ENCODE peak calls at places on chromosomes 2 and 18, in five cellular contexts. R is posterior cingulate gyrus; I is glutamatergic neuron; B is hepatic stellate cell; A is CD8-positive, alpha-beta memory T cell. X is an unnamed sample.

GRCh38 chr2:42118759-42119569 is 50.2 kb upstream of the EML4 start:
- DNase-seq in R (no peak), I (no peak), B (no peak), A (no peak), X (no peak)

GRCh38 chr2:61470122-61470951 is 550 bp downstream of the USP34 start:
- DNase-seq in R (peak), I (peak), B (peak), A (peak), X (peak)

GRCh38 chr2:46818141-46818552 is 97.5 kb downstream of the MCFD2 start:
- DNase-seq in R (peak), I (no peak), B (no peak), A (no peak), X (no peak)

GRCh38 chr18:58525517-58525916 is 103.4 kb downstream of the ALPK2 start:
- DNase-seq in R (no peak), I (no peak), B (no peak), A (no peak), X (no peak)

GRCh38 chr2:7015007-7015950 is 98.1 kb downstream of the RNF144A start:
- DNase-seq in R (no peak), I (peak), B (no peak), A (no peak), X (no peak)

GRCh38 chr2:176170606-176171005 is 13.5 kb downstream of the HOXD3 start:
- DNase-seq in R (no peak), I (no peak), B (no peak), A (no peak), X (peak)

GRCh38 chr2:108169982-108170625 is 69.7 kb upstream of the SULT1C3 start:
- DNase-seq in R (no peak), I (no peak), B (no peak), A (no peak), X (peak)

GRCh38 chr2:127588241-127588640 is 52.8 kb downstream of the MYO7B start:
- DNase-seq in R (no peak), I (no peak), B (no peak), A (no peak), X (no peak)

GRCh38 chr2:191746809-191747208 is 68.9 kb downstream of the NABP1 start:
- DNase-seq in R (no peak), I (no peak), B (no peak), A (no peak), X (no peak)

GRCh38 chr2:20604401-20604911 is 46.4 kb downstream of the HS1BP3 start:
- DNase-seq in R (peak), I (peak), B (no peak), A (no peak), X (no peak)

GRCh38 chr18:13502585-13502984 is 223.8 kb downstream of the FAM210A start:
- DNase-seq in R (no peak), I (no peak), B (no peak), A (no peak), X (no peak)

GRCh38 chr2:175019566-175020327 is 14.6 kb upstream of the CHN1 start:
- DNase-seq in R (no peak), I (no peak), B (no peak), A (no peak), X (no peak)

GRCh38 chr2:31075936-31076590 is 62.2 kb downstream of the GALNT14 start:
- DNase-seq in R (no peak), I (no peak), B (no peak), A (no peak), X (no peak)

GRCh38 chr2:29662841-29663240 is 258.5 kb downstream of the ALK start:
- DNase-seq in R (no peak), I (no peak), B (no peak), A (no peak), X (no peak)

GRCh38 chr2:42293019-42293418 is 68.0 kb downstream of the COX7A2L start:
- DNase-seq in R (no peak), I (no peak), B (no peak), A (no peak), X (no peak)

GRCh38 chr2:128624425-128624795 is 305.7 kb upstream of the HS6ST1 start:
- DNase-seq in R (peak), I (no peak), B (no peak), A (no peak), X (no peak)

GRCh38 chr18:32317651-32318050 is 127.8 kb downstream of the MEP1B start:
- DNase-seq in R (no peak), I (no peak), B (no peak), A (no peak), X (no peak)